ENCODE peak calls at places on chromosome 22, in eight cellular contexts. H is heart left ventricle, J is DND-41, T is brain microvascular endothelial cell, P is upper lobe of right lung, Z is epithelial cell of prostate, B is caudate nucleus, M is Peyer's patch. U is an unnamed sample.

GRCh38 chr22:23512348-23512705 is 67.8 kb downstream of the IGLL1 start:
- DNase-seq in H (no peak), P (no peak), M (no peak), J (no peak), Z (no peak), B (no peak), T (no peak), U (no peak)

GRCh38 chr22:29004647-29005371 is 56.8 kb downstream of the C22orf31 start:
- DNase-seq in T (no peak), B (no peak), Z (no peak), P (peak; percentile 83), H (peak; percentile 51), M (peak; percentile 66), J (peak; percentile 14), U (no peak)

GRCh38 chr22:48687606-48688005 is 1140.1 kb downstream of the BRD1 start:
- DNase-seq in H (peak; percentile 8), J (no peak), Z (no peak), B (no peak), P (no peak), T (no peak), M (no peak), U (no peak)

GRCh38 chr22:40578171-40578570 is 58.3 kb downstream of the MRTFA start:
- DNase-seq in B (no peak), J (no peak), H (no peak), M (no peak), Z (no peak), T (no peak), P (no peak), U (no peak)

GRCh38 chr22:49010086-49010863 is 817.4 kb downstream of the BRD1 start:
- DNase-seq in B (no peak), T (no peak), J (no peak), M (no peak), H (peak; percentile 15), P (peak; percentile 58), Z (no peak), U (no peak)

GRCh38 chr22:40498454-40499186 is 128.2 kb downstream of the SGSM3 start:
- DNase-seq in Z (peak; percentile 96), J (no peak), T (peak; percentile 94), M (no peak), B (no peak), H (no peak), P (no peak), U (peak; percentile 97)

GRCh38 chr22:24106385-24107381 is 74.6 kb upstream of the SUSD2 start:
- DNase-seq in J (peak; percentile 11), B (no peak), T (no peak), P (no peak), Z (no peak), M (no peak), H (peak; percentile 28), U (no peak)

GRCh38 chr22:24107668-24108067 is 73.6 kb upstream of the SUSD2 start:
- DNase-seq in M (peak; percentile 62), J (no peak), P (no peak), Z (peak; percentile 27), T (peak; percentile 61), B (peak; percentile 33), H (peak; percentile 92), U (no peak)

GRCh38 chr22:17357688-17358087 is 11.6 kb upstream of the CECR2 start:
- DNase-seq in P (no peak), M (no peak), Z (no peak), T (no peak), H (no peak), J (no peak), B (no peak), U (no peak)

GRCh38 chr22:47627561-47628253 is 865.3 kb downstream of the TBC1D22A start:
- DNase-seq in B (no peak), P (peak; percentile 40), Z (no peak), J (no peak), H (no peak), M (no peak), T (no peak), U (no peak)

GRCh38 chr22:35394810-35395563 is 5.0 kb upstream of the MCM5 start:
- DNase-seq in T (no peak), J (no peak), H (no peak), P (no peak), Z (no peak), M (no peak), B (no peak), U (no peak)

GRCh38 chr22:25112538-25113253 is 87.0 kb upstream of the CRYBB3 start:
- DNase-seq in H (no peak), J (no peak), T (no peak), B (no peak), Z (no peak), M (no peak), P (no peak), U (no peak)

GRCh38 chr22:25111579-25112517 is 87.8 kb upstream of the CRYBB3 start:
- DNase-seq in H (peak; percentile 42), P (peak; percentile 87), B (no peak), M (peak; percentile 72), T (no peak), J (no peak), Z (no peak), U (no peak)

GRCh38 chr22:25109878-25110595 is 89.6 kb upstream of the CRYBB3 start:
- DNase-seq in M (no peak), J (no peak), H (no peak), B (no peak), T (no peak), P (no peak), Z (no peak), U (no peak)

GRCh38 chr22:25110846-25111578 is 88.6 kb upstream of the CRYBB3 start:
- DNase-seq in Z (peak; percentile 54), J (peak; percentile 53), H (peak; percentile 65), B (no peak), T (peak; percentile 80), M (peak; percentile 79), P (peak; percentile 84), U (peak; percentile 86)

DNA sequence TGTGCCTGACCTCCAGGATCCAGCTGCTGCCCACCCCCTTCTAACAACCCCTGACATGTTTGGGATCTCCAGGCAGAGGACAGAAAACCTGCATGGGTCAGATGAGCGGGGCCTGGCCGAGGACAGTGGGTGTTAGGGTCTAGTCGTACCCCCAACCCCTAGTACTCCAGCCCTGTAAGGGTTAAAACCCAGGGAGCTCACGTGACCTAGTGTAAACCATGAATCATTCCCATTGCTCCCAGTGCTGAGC is 89.1 kb upstream of the CRYBB3 start:
- DNase-seq in M (no peak), J (no peak), B (no peak), T (no peak), H (no peak), P (no peak), Z (no peak), U (peak; percentile 87)
- H3K27ac ChIP-seq in M (no peak overlapping the region), J (no peak overlapping the region), B (peak overlapping the region; percentile 87), T (peak overlapping the region; percentile 18), H (peak overlapping the region; percentile 75), P (peak overlapping the region; percentile 88), Z (peak overlapping the region; percentile 72), U (peak overlapping the region; percentile 88)

GRCh38 chr22:19825016-19825339 is 29.7 kb downstream of the GNB1L start:
- DNase-seq in J (peak; percentile 3), Z (no peak), T (no peak), M (no peak), B (no peak), P (no peak), H (no peak), U (no peak)
- H3K27ac ChIP-seq in J (peak overlapping the region; percentile 25), Z (no peak overlapping the region), T (no peak overlapping the region), M (no peak overlapping the region), B (no peak overlapping the region), P (no peak overlapping the region), H (no peak overlapping the region), U (no peak overlapping the region)

GRCh38 chr22:46073683-46074504 is 76.4 kb upstream of the PPARA start:
- DNase-seq in T (no peak), M (peak; percentile 73), P (peak; percentile 73), H (peak; percentile 71), Z (no peak), B (no peak), J (peak; percentile 25), U (no peak)

GRCh38 chr22:46072030-46072881 is 78.1 kb upstream of the PPARA start:
- DNase-seq in H (peak; percentile 80), Z (no peak), B (no peak), M (peak; percentile 92), T (no peak), J (peak; percentile 63), P (peak; percentile 93), U (no peak)

GRCh38 chr22:46074771-46075551 is 75.4 kb upstream of the PPARA start:
- DNase-seq in T (no peak), H (peak; percentile 32), B (no peak), M (peak; percentile 58), P (peak; percentile 69), J (no peak), Z (no peak), U (no peak)

GRCh38 chr22:46071451-46072029 is 78.8 kb upstream of the PPARA start:
- DNase-seq in P (peak; percentile 95), M (peak; percentile 90), T (peak; percentile 80), J (peak; percentile 92), H (peak; percentile 95), B (peak; percentile 72), Z (no peak), U (no peak)

DNA sequence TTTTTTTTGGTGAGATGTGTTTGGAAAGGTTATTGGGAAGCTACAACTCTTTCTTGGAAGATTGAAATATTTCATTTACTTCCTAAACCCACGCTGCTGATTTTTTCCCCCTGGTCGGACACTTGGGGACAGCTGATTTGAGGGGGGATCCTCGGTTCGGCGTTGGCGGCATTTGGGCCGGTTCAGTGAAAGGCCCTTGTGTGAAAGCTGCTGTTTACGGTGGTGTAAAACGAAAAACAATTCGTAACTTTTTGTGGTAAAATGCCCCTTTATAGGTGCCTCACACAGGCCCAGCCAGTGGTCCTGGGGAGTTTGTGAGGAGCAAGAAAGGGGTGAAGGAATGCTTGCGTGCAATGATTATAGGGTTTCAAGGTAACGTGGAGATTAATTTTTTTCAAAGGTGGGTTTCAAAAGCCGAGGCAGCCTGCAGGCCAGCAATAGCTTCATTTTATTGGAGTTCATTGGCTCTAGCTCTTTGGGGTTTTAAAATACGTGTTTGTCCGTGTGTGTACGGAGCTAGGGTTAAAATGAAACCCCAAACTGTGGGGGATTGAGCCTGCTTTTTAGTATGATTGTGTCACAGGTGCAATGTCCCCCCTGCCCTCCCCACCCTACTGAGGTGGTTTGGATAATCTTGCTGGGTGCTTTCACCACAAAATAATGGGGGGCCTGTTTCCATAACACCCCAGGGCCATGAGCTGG is 77.2 kb upstream of the PPARA start:
- DNase-seq in Z (no peak), P (peak; percentile 39), M (peak; percentile 39), H (peak; percentile 29), T (no peak), B (no peak), J (peak; percentile 38), U (no peak)
- H3K27ac ChIP-seq in Z (peak overlapping the region; percentile 99), P (peak overlapping the region; percentile 98), M (peak overlapping the region; percentile 77), H (peak overlapping the region; percentile 97), T (peak overlapping the region; percentile 5), B (peak overlapping the region; percentile 84), J (peak overlapping the region; percentile 93), U (peak overlapping the region; percentile 99)

DNA sequence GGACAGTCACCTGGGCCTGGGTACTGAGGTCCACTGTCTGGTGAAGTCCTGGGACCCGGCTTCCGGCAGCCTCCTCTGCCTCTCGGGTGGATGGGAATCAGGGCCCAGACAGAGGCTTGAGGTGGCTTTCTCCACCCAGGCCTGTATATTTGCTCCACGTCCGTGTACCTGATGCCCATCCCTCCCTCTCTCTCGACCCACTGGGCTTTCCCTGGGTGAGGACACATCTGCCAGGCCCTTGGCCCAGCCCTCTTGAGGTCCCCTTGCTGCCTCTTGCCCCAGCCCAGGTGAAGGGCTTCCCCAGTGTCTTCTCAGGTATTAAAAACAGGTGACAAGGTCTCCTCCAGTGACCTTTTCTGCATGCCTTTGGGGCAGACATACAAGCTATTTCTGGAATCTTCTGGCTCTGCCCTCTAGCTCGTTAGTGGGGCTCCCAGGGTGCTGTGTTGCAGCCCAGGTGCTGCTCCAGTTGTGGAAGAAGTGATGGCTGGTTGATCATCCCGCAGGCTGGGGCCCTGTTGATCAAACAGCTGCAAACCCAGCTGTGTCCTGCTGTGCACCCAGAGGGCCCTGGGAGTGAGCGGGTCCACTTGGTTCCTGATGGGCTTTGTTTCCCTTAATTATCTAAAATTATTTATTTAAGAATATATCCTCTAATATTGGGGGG is 25.5 kb upstream of the ACR start:
- DNase-seq in P (peak; percentile 56), B (no peak), H (peak; percentile 25), Z (no peak), M (no peak), T (no peak), J (no peak), U (no peak)
- H3K27ac ChIP-seq in P (no peak overlapping the region), B (peak overlapping the region; percentile 98), H (no peak overlapping the region), Z (no peak overlapping the region), M (no peak overlapping the region), T (no peak overlapping the region), J (no peak overlapping the region), U (no peak overlapping the region)

U was measured in A549.